ENCODE peak calls at places on chromosomes 16 and 17, in five cellular contexts. One of them, this sample, is unnamed.

GRCh38 chr17:61009619-61010018 is 332.0 kb downstream of the BCAS3 start:
- DNase-seq in left cardiac atrium: no peak
- DNase-seq in hypothalamus: no peak
- DNase-seq in ACHN: no peak
- DNase-seq in lower leg skin: no peak
- DNase-seq in this sample: no peak

GRCh38 chr16:54931041-54931756 is 534 bp downstream of the IRX5 start:
- DNase-seq in ACHN: peak
- DNase-seq in lower leg skin: no peak
- DNase-seq in left cardiac atrium: peak
- DNase-seq in hypothalamus: no peak
- DNase-seq in this sample: peak

GRCh38 chr17:50683434-50684287 is 24.1 kb downstream of the ANKRD40 start:
- DNase-seq in hypothalamus: no peak
- DNase-seq in left cardiac atrium: peak
- DNase-seq in lower leg skin: no peak
- DNase-seq in ACHN: no peak
- DNase-seq in this sample: no peak

GRCh38 chr16:1619976-1620375 is 7.8 kb downstream of the CRAMP1 start:
- DNase-seq in lower leg skin: no peak
- DNase-seq in ACHN: no peak
- DNase-seq in hypothalamus: no peak
- DNase-seq in left cardiac atrium: no peak
- DNase-seq in this sample: no peak

GRCh38 chr17:3547628-3548027 is 10.0 kb downstream of the TRPV3 start:
- DNase-seq in lower leg skin: no peak
- DNase-seq in ACHN: no peak
- DNase-seq in hypothalamus: no peak
- DNase-seq in left cardiac atrium: no peak
- DNase-seq in this sample: no peak

GRCh38 chr16:11167581-11167980 is 88.4 kb downstream of the SOCS1 start:
- DNase-seq in left cardiac atrium: no peak
- DNase-seq in lower leg skin: no peak
- DNase-seq in hypothalamus: no peak
- DNase-seq in ACHN: no peak
- DNase-seq in this sample: no peak

GRCh38 chr17:75876190-75876937 is 2.0 kb downstream of the TRIM47 start:
- DNase-seq in hypothalamus: no peak
- DNase-seq in ACHN: peak
- DNase-seq in lower leg skin: peak
- DNase-seq in left cardiac atrium: peak
- DNase-seq in this sample: peak

GRCh38 chr17:67993998-67994361 is 2.3 kb downstream of the C17orf58 start:
- DNase-seq in ACHN: peak
- DNase-seq in left cardiac atrium: no peak
- DNase-seq in hypothalamus: no peak
- DNase-seq in lower leg skin: no peak
- DNase-seq in this sample: no peak

This sample was measured in GM13977.